ENCODE peak calls at places on chromosomes 7 and 10, in five cellular contexts. One of them, this sample, is unnamed.

GRCh38 chr7:90607196-90607595 is 11.1 kb downstream of the CDK14 start:
- DNase-seq in esophagus squamous epithelium: no peak
- DNase-seq in heart left ventricle: no peak
- DNase-seq in GM12878: no peak
- DNase-seq in A549: no peak
- DNase-seq in this sample: no peak

GRCh38 chr10:17003151-17003550 is 126.5 kb downstream of the CUBN start:
- DNase-seq in GM12878: no peak
- DNase-seq in heart left ventricle: no peak
- DNase-seq in A549: no peak
- DNase-seq in esophagus squamous epithelium: no peak
- DNase-seq in this sample: no peak

GRCh38 chr10:22640351-22640750 is 74.0 kb downstream of the PIP4K2A start:
- DNase-seq in A549: no peak
- DNase-seq in GM12878: no peak
- DNase-seq in esophagus squamous epithelium: no peak
- DNase-seq in heart left ventricle: no peak
- DNase-seq in this sample: no peak

GRCh38 chr10:33154590-33154989 is 179.9 kb downstream of the NRP1 start:
- DNase-seq in GM12878: no peak
- DNase-seq in heart left ventricle: no peak
- DNase-seq in esophagus squamous epithelium: no peak
- DNase-seq in A549: no peak
- DNase-seq in this sample: peak

GRCh38 chr7:14761506-14762296 is 140.8 kb downstream of the DGKB start:
- DNase-seq in A549: no peak
- DNase-seq in esophagus squamous epithelium: no peak
- DNase-seq in heart left ventricle: peak
- DNase-seq in GM12878: no peak
- DNase-seq in this sample: no peak

GRCh38 chr7:134625571-134625970 is 21.1 kb upstream of the BPGM start:
- DNase-seq in A549: no peak
- DNase-seq in GM12878: no peak
- DNase-seq in heart left ventricle: no peak
- DNase-seq in esophagus squamous epithelium: no peak
- DNase-seq in this sample: no peak

GRCh38 chr10:44647877-44648542 is 263.1 kb upstream of the CXCL12 start:
- DNase-seq in A549: no peak
- DNase-seq in GM12878: peak
- DNase-seq in heart left ventricle: no peak
- DNase-seq in esophagus squamous epithelium: no peak
- DNase-seq in this sample: no peak

GRCh38 chr10:30686706-30687105 is 57.2 kb upstream of the LYZL2 start:
- DNase-seq in heart left ventricle: no peak
- DNase-seq in esophagus squamous epithelium: no peak
- DNase-seq in A549: no peak
- DNase-seq in GM12878: no peak
- DNase-seq in this sample: no peak

GRCh38 chr7:65554-65953 is 126.8 kb upstream of the FAM20C start:
- DNase-seq in GM12878: no peak
- DNase-seq in esophagus squamous epithelium: no peak
- DNase-seq in A549: no peak
- DNase-seq in heart left ventricle: no peak
- DNase-seq in this sample: no peak

GRCh38 chr7:31692451-31692850 is 5.4 kb downstream of the PPP1R17 start:
- DNase-seq in A549: no peak
- DNase-seq in esophagus squamous epithelium: no peak
- DNase-seq in heart left ventricle: no peak
- DNase-seq in GM12878: no peak
- DNase-seq in this sample: no peak

GRCh38 chr10:42242135-42242805 is 396.1 kb downstream of the ZNF33B start:
- DNase-seq in esophagus squamous epithelium: no peak
- DNase-seq in A549: no peak
- DNase-seq in GM12878: no peak
- DNase-seq in heart left ventricle: no peak
- DNase-seq in this sample: no peak

GRCh38 chr10:129929343-129930297 is 34.5 kb downstream of the EBF3 start:
- DNase-seq in A549: no peak
- DNase-seq in GM12878: no peak
- DNase-seq in esophagus squamous epithelium: no peak
- DNase-seq in heart left ventricle: no peak
- DNase-seq in this sample: no peak

GRCh38 chr7:112193915-112194502 is 12.2 kb downstream of the DOCK4 start:
- DNase-seq in A549: no peak
- DNase-seq in heart left ventricle: no peak
- DNase-seq in esophagus squamous epithelium: no peak
- DNase-seq in GM12878: no peak
- DNase-seq in this sample: no peak

GRCh38 chr7:64999165-65000004 is 7.1 kb downstream of the ERV3-1 start:
- DNase-seq in esophagus squamous epithelium: no peak
- DNase-seq in heart left ventricle: no peak
- DNase-seq in A549: no peak
- DNase-seq in GM12878: peak
- DNase-seq in this sample: no peak

GRCh38 chr7:76054129-76055120 is 6.5 kb downstream of the MDH2 start:
- DNase-seq in esophagus squamous epithelium: no peak
- DNase-seq in A549: no peak
- DNase-seq in heart left ventricle: no peak
- DNase-seq in GM12878: no peak
- DNase-seq in this sample: no peak

GRCh38 chr10:86122646-86123045 is 243.9 kb downstream of the GRID1 start:
- DNase-seq in A549: no peak
- DNase-seq in heart left ventricle: no peak
- DNase-seq in esophagus squamous epithelium: no peak
- DNase-seq in GM12878: no peak
- DNase-seq in this sample: no peak

GRCh38 chr10:70537398-70538194 is 59.0 kb downstream of the PALD1 start:
- DNase-seq in A549: peak
- DNase-seq in esophagus squamous epithelium: no peak
- DNase-seq in heart left ventricle: no peak
- DNase-seq in GM12878: no peak
- DNase-seq in this sample: no peak

GRCh38 chr10:63115732-63116383 is 17.3 kb upstream of the NRBF2 start:
- DNase-seq in GM12878: no peak
- DNase-seq in heart left ventricle: peak
- DNase-seq in esophagus squamous epithelium: no peak
- DNase-seq in A549: no peak
- DNase-seq in this sample: no peak

GRCh38 chr7:151117565-151117964 is 31.3 kb downstream of the AGAP3 start:
- DNase-seq in esophagus squamous epithelium: no peak
- DNase-seq in GM12878: no peak
- DNase-seq in A549: no peak
- DNase-seq in heart left ventricle: no peak
- DNase-seq in this sample: no peak

GRCh38 chr10:109126016-109126415 is 797.3 kb downstream of the XPNPEP1 start:
- DNase-seq in GM12878: no peak
- DNase-seq in A549: no peak
- DNase-seq in esophagus squamous epithelium: no peak
- DNase-seq in heart left ventricle: no peak
- DNase-seq in this sample: no peak

GRCh38 chr10:25334445-25334844 is 159.6 kb downstream of the GPR158 start:
- DNase-seq in heart left ventricle: no peak
- DNase-seq in A549: no peak
- DNase-seq in GM12878: no peak
- DNase-seq in esophagus squamous epithelium: no peak
- DNase-seq in this sample: no peak

GRCh38 chr7:93843260-93843659 is 47.3 kb downstream of the TFPI2 start:
- DNase-seq in GM12878: no peak
- DNase-seq in A549: no peak
- DNase-seq in esophagus squamous epithelium: no peak
- DNase-seq in heart left ventricle: no peak
- DNase-seq in this sample: no peak

GRCh38 chr7:143214789-143215679 is 6.8 kb upstream of the TAS2R40 start:
- DNase-seq in esophagus squamous epithelium: no peak
- DNase-seq in GM12878: peak
- DNase-seq in heart left ventricle: peak
- DNase-seq in A549: peak
- DNase-seq in this sample: no peak

DNA sequence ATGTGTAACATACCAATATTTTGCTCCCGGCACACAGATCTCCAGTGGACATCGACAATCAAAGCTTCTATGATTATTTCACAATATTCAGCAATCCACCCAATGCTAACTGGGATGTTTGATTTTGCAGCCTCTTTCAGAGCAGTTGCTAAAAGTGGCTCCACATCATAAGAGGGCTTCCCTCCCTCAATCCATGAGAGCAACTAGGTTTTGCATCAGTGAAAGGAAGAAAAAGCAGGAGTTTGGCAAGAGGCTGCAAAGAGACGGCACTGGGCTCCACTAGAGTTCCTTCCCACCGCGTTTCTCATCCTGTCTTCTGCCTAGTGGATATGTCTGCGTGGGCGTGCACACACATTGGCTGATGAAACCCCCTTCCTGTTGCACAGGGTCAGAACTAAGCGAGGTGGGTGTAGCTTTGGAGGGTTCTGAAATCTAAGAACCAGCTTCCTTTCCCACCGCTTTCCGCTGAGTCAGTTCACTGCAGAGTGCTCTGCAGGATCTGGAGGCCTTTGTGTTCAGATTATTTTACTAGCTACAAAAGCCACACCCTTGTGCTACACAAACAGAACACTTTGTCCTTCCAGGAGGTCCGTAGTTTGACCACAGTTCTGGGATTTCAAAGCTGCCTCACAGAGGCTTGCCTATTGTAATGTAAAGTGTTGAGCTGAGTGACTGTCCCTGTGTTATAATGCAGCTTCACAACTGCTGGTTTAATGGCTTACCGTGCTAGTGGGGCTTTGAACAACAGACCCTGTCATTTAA is 28.1 kb downstream of the ARL4A start:
- DNase-seq in esophagus squamous epithelium: peak
- DNase-seq in GM12878: no peak
- DNase-seq in A549: peak
- DNase-seq in heart left ventricle: peak
- DNase-seq in this sample: no peak
- TF ChIP-seq POLR2A in esophagus squamous epithelium: no peak
- TF ChIP-seq POLR2A in GM12878: no peak
- TF ChIP-seq POLR2A in A549: peak
- TF ChIP-seq POLR2A in heart left ventricle: peak
- TF ChIP-seq POLR2A in this sample: no peak

DNA sequence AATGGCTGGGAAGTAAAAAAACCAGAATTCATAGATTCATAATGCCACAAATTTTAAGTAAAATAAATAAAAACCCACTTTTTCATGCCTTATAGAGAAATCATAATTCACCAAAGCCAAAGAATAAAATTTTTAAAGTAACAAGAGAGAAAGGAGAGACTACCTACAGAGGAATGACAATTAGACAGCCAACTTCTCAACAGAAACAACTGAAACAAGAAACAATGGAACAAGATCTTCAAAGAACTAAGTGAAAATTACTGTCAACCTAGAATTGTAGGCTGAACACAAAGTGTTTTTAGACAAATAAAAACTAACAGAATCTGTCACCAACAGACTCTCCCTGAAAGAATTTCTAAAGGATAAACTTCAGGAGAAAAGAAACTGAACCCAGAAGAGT is 15.6 kb upstream of the KCNMA1 start:
- DNase-seq in A549: no peak
- DNase-seq in esophagus squamous epithelium: no peak
- DNase-seq in heart left ventricle: no peak
- DNase-seq in GM12878: no peak
- DNase-seq in this sample: no peak
- H3K27ac ChIP-seq in A549: no peak
- H3K27ac ChIP-seq in esophagus squamous epithelium: no peak
- H3K27ac ChIP-seq in heart left ventricle: no peak
- H3K27ac ChIP-seq in GM12878: no peak
- H3K27ac ChIP-seq in this sample: no peak

DNA sequence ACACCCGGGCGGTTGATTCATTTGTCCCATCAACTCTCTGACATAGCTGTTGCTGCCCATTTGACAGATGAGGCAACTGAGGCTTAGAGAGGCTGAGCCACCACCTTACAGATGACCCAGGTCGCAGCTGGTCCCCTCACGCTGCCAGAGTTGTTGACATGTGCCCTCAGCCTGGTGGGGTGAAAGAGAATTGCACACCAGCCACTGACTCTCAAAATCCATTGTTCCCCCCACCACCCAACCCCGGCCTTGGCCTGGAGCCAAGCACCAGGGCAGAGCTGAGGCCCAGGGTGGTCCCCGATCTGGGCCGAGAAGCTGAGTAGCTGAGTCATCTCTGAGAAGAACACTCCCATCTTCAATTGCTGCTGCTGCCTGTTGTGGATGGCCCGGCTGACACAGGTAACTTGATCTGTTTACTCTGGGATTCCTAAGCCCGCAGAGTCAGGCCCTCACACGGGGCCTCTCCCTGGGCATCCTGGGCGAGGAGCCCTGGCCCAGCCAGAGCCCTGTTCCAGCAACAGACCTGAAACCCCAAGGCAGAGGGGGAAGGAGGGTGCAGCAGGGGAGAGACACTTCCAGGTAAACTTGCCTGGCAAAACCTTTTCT is 27.5 kb downstream of the PVRIG start:
- DNase-seq in GM12878: no peak
- DNase-seq in A549: peak
- DNase-seq in heart left ventricle: no peak
- DNase-seq in esophagus squamous epithelium: no peak
- DNase-seq in this sample: no peak
- TF ChIP-seq CTCF in GM12878: no peak
- TF ChIP-seq CTCF in A549: no peak
- TF ChIP-seq CTCF in heart left ventricle: no peak
- TF ChIP-seq CTCF in esophagus squamous epithelium: peak
- TF ChIP-seq CTCF in this sample: no peak

DNA sequence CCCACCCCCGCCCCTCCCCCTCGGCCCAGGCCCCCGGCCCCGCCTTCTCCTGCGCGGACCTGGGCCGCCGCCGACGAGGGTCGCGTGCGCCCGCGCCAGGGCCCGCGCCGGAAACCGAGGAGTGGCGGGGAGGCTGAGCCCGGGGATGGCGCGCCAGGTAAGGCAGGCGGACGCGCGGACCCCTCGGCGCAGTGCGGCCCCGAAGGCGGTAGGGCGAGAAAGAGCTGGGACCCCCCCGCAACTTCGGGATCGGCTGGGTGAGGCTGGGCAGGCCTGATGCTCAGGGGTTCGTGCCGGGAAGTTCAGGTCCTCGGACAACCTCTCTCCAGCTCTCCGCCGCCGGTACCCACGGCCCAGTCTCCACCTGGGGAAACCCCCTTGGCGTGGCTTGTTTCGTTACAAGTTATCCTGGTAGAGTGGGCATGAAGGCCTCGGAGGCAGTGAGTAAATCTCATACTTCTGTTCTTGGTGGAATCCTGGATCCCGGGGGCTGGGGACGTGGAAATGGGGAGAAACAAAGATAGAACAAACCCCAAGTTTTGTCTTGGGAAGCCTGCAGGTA is 58.4 kb downstream of the ZNF467 start:
- DNase-seq in heart left ventricle: peak
- DNase-seq in esophagus squamous epithelium: no peak
- DNase-seq in GM12878: no peak
- DNase-seq in A549: no peak
- DNase-seq in this sample: peak
- TF ChIP-seq POLR2A in heart left ventricle: peak
- TF ChIP-seq POLR2A in esophagus squamous epithelium: no peak
- TF ChIP-seq POLR2A in GM12878: peak
- TF ChIP-seq POLR2A in A549: no peak
- TF ChIP-seq POLR2A in this sample: no peak